ENCODE peak calls at places on chromosomes 13 and 19, in seven cellular contexts. Z is IMR-90, F is H9, I is mesendoderm, Q is H1, M is mesenchymal stem cell, V is trophoblast cell. G is an unnamed sample. For H3K4me1, the result is how much of the 10 kb centered on the place peaks cover.

GRCh38 chr13:114107686-114108081 is 24.7 kb downstream of the RASA3 start:
- DNase-seq in I (no peak), F (no peak), Z (peak), M (peak), Q (no peak), V (no peak), G (no peak)

GRCh38 chr19:33622505-33622808 is 704 bp downstream of the CHST8 start:
- DNase-seq in Z (no peak), F (no peak), I (peak), V (peak), Q (no peak), M (no peak), G (peak)

GRCh38 chr19:46454244-46454643 is 17.1 kb downstream of the PNMA8A start:
- DNase-seq in F (no peak), Z (no peak), M (no peak), Q (no peak), V (no peak), I (no peak), G (no peak)

GRCh38 chr13:50208826-50209335 is 193.6 kb downstream of the KCNRG start:
- DNase-seq in F (peak), I (peak), V (no peak), M (peak), Q (peak), Z (peak), G (no peak)

GRCh38 chr13:89852570-89852969 is 1494.9 kb upstream of the MIR17HG start:
- DNase-seq in F (no peak), V (no peak), Q (no peak), Z (no peak), M (no peak), I (no peak), G (no peak)

GRCh38 chr19:37943480-37943879 is 36.5 kb downstream of the SIPA1L3 start:
- DNase-seq in Z (no peak), M (no peak), Q (no peak), F (no peak), I (peak), V (no peak), G (no peak)

GRCh38 chr19:47274891-47275865 is 493 bp downstream of the INAFM1 start:
- DNase-seq in M (peak), I (no peak), F (no peak), V (no peak), Q (peak), Z (no peak), G (no peak)

GRCh38 chr19:55552620-55553019 is 7.3 kb upstream of the SBK3 start:
- DNase-seq in F (no peak), Q (no peak), M (peak), V (peak), Z (peak), I (no peak), G (no peak)

GRCh38 chr13:46667687-46668281 is 114.8 kb downstream of the LRCH1 start:
- DNase-seq in Q (no peak), V (no peak), F (no peak), M (peak), Z (no peak), I (no peak), G (no peak)

GRCh38 chr13:80374453-80374852 is 33.5 kb upstream of the SPRY2 start:
- DNase-seq in Z (no peak), M (no peak), I (no peak), F (no peak), Q (no peak), V (no peak), G (no peak)

GRCh38 chr13:100541882-100542545 is 46.6 kb downstream of the GGACT start:
- DNase-seq in Q (peak), F (no peak), I (no peak), M (no peak), Z (no peak), V (no peak), G (no peak)

GRCh38 chr13:21798181-21798580 is 127.3 kb downstream of the FGF9 start:
- DNase-seq in V (no peak), Z (no peak), F (no peak), I (no peak), M (no peak), Q (no peak), G (no peak)

GRCh38 chr13:50810998-50811397 is 32.5 kb downstream of the DLEU7 start:
- DNase-seq in F (no peak), Z (no peak), I (no peak), Q (no peak), M (no peak), V (no peak), G (no peak)

GRCh38 chr13:50941146-50941545 is 31.6 kb downstream of the RNASEH2B start:
- DNase-seq in I (no peak), Q (no peak), M (no peak), Z (no peak), V (no peak), F (no peak), G (no peak)

GRCh38 chr19:5478925-5479588 is 23.8 kb downstream of the ZNRF4 start:
- DNase-seq in I (no peak), F (no peak), Q (no peak), M (no peak), V (no peak), Z (no peak), G (no peak)

GRCh38 chr13:81171065-81171647 is 830.2 kb upstream of the SPRY2 start:
- DNase-seq in V (peak), Q (no peak), Z (no peak), M (peak), F (no peak), I (peak), G (peak)

GRCh38 chr19:5434970-5435641 is 20.1 kb upstream of the ZNRF4 start:
- DNase-seq in F (no peak), I (peak), Q (no peak), M (peak), Z (peak), V (no peak), G (no peak)

GRCh38 chr19:44232867-44233266 is 20.5 kb downstream of the ZNF227 start:
- DNase-seq in M (no peak), Q (no peak), V (no peak), I (no peak), Z (no peak), F (no peak), G (no peak)

GRCh38 chr13:74889321-74889720 is 592.6 kb downstream of the TBC1D4 start:
- DNase-seq in F (no peak), V (no peak), M (peak), Q (no peak), Z (no peak), I (no peak), G (no peak)

GRCh38 chr13:111216166-111216960 is 101.3 kb downstream of the ARHGEF7 start:
- DNase-seq in F (peak), V (peak), Z (peak), Q (peak), M (peak), I (peak), G (peak)

GRCh38 chr13:111211789-111212516 is 96.8 kb downstream of the ARHGEF7 start:
- DNase-seq in M (peak), Z (peak), Q (no peak), I (peak), V (peak), F (peak), G (no peak)

GRCh38 chr13:111212517-111212873 is 97.4 kb downstream of the ARHGEF7 start:
- DNase-seq in Z (no peak), Q (no peak), V (no peak), I (no peak), F (no peak), M (no peak), G (no peak)

GRCh38 chr13:111215081-111216047 is 100.3 kb downstream of the ARHGEF7 start:
- DNase-seq in Q (no peak), F (no peak), Z (no peak), V (no peak), M (no peak), I (peak), G (no peak)

GRCh38 chr13:111213964-111214726 is 99.0 kb downstream of the ARHGEF7 start:
- DNase-seq in I (no peak), M (no peak), Z (no peak), V (peak), Q (no peak), F (no peak), G (no peak)
- H3K4me1 ChIP-seq in I (under half), M (under half), Z (under half), V (under half), Q (under half), F (under half), G (under half)

GRCh38 chr19:1254081-1254527 is 5.7 kb downstream of the MIDN start:
- DNase-seq in V (no peak), I (no peak), Z (no peak), Q (no peak), F (no peak), M (no peak), G (no peak)
- H3K27ac ChIP-seq in V (peak), I (no peak), Z (peak), Q (no peak), F (no peak), M (peak), G (no peak)

GRCh38 chr13:36131931-36132297 is 732 bp upstream of the DCLK1 start:
- DNase-seq in Z (no peak), I (no peak), Q (no peak), M (no peak), F (no peak), V (peak), G (no peak)
- H4K8ac ChIP-seq in Z (no peak), I (no peak), Q (no peak), M (no peak), F (no peak), V (no peak), G (no peak)

DNA sequence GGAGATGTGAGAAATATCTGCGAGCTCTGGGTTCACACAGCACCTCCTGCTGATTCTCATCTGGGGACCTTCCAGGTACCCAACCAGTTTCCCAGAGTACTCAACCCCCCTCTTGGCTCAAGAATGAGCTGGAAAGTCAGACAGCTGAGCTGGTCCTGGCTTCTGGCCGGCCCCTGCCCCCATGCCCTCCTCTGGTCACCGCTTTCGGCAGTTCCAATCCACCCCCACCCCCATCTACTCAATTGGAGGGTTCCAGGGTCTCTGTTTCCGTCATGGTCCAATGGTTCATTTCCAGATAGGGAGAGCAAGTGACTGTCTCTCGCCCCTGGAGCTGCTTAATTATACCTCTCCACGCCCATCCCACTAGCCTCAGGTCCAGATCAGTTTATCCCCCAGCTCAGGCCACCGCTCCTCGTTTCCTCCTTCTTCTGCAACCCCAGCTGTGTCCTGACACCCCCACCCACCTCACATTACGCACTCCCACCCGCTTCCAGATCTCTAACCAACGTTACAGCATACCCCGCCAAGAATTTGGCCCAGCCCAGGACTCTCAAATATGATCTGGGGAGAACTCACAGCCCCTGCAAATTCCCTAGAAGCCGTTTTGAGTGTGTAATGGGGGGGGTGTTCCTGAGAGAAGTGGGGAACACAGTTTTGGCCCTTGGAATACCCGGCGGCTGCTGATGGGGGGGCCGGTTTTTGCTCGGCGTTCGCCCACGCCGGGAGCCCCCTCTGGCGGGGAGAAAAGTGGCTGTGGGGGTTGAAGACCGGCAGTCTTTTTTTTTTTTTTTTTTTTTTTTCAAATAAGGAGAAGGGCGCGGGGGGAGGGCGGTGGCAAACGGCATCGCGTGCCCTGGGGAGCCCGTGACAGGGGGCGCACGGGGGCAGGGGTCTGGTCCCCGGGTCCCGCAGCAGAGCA is 1.8 kb upstream of the PDE4A start:
- DNase-seq in Z (no peak), I (peak), M (no peak), Q (peak), V (no peak), F (peak), G (peak)
- H3K4me1 ChIP-seq in Z (under half), I (under half), M (under half), Q (under half), V (under half), F (under half), G (under half)

DNA sequence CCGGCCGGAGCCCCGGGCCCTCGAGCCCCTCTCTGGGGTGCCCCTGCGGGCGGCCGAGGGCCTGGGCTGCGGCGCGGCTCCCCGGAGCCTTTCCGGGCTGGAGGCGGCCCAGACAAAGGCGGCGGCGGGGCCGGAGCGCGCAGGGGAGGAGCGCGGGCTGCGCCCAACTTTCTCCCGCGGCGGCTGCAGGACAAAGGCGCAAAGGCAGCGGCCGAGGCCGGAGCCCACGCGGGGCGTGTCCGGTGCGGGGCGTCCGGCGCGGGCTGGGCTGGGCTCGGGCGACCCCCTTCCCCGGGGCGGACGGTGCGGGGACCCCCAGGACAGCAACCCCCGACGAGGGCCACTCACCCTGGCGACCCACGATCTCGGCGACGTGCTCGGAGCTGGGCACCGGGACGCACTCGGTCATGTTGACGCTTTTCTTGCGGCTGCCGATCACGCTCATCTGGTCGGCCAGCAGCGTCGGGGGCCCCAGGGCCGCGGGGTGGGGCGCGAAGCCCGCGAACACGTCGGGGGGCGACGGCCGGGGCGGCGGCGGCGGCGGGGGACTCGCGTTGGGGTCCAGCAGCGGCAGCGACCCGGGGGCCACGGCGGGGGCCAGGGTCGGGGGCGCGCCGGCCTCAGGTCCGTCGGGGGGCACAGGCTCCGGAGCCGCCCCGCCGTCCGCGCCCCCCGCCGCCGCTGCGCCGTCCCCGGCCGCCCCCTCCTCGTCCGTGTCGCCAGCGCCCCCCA is 843 bp downstream of the MEX3D start:
- DNase-seq in F (no peak), I (no peak), M (peak), V (peak), Q (no peak), Z (no peak), G (no peak)
- H3K27ac ChIP-seq in F (no peak), I (peak), M (peak), V (peak), Q (peak), Z (peak), G (peak)

DNA sequence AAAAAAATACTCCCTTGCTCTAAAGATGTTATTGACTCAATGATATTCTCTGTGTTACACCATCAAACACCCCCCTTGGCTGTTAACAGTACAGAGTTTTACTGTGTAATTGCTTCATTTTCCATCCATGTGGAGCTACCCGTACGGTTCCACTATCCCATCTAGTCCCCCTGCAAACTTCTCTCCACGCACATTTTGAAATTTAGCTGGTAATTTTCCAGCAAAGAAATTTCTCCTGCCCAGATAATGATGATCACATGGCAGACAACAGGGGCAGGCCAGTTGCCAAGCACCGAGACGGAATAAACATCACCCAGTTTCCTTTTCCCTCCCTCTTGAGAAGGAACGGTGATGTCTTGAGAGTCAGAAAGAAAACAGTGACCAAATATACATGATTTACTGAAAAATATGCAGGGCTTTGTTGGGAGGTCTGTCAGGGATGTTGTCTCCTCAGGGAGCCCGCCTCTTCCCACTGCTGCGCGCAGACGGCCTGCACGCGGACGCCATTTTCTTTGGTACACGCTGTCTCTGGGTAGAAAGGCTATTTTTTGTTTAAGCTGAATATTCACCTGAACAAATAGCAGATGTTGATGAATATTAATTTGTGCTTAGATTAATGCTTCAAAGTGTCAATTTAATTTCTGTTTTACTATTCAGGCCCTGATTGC is 109.9 kb downstream of the OLFM4 start:
- DNase-seq in I (peak), F (no peak), Z (peak), M (peak), V (no peak), Q (no peak), G (no peak)
- H4K8ac ChIP-seq in I (no peak), F (no peak), Z (peak), M (no peak), V (no peak), Q (no peak), G (no peak)

GRCh38 chr19:18292460-18292809 is 11.0 kb upstream of the JUND start:
- DNase-seq in F (peak), Z (no peak), Q (peak), V (peak), I (peak), M (no peak), G (no peak)
- H3K4me1 ChIP-seq in F (under half), Z (under half), Q (under half), V (under half), I (under half), M (under half), G (under half)

GRCh38 chr13:110227864-110228643 is 78.9 kb downstream of the COL4A1 start:
- DNase-seq in Z (no peak), M (no peak), Q (no peak), I (no peak), V (no peak), F (no peak), G (no peak)

GRCh38 chr13:110228936-110229904 is 77.7 kb downstream of the COL4A1 start:
- DNase-seq in F (no peak), I (no peak), M (peak), Q (no peak), Z (no peak), V (peak), G (no peak)

GRCh38 chr13:110225609-110226008 is 81.3 kb downstream of the COL4A1 start:
- DNase-seq in V (peak), I (no peak), Q (no peak), F (no peak), M (no peak), Z (no peak), G (no peak)

GRCh38 chr13:110226051-110226562 is 80.8 kb downstream of the COL4A1 start:
- DNase-seq in Z (peak), F (no peak), V (peak), Q (no peak), I (peak), M (peak), G (no peak)

GRCh38 chr13:110227416-110227815 is 79.5 kb downstream of the COL4A1 start:
- DNase-seq in I (no peak), F (no peak), Q (no peak), M (no peak), Z (no peak), V (no peak), G (no peak)
- H3K27ac ChIP-seq in I (no peak), F (no peak), Q (no peak), M (no peak), Z (peak), V (no peak), G (no peak)

GRCh38 chr13:93420887-93421286 is 194.3 kb downstream of the GPC6 start:
- DNase-seq in V (no peak), F (no peak), M (no peak), Z (no peak), I (no peak), Q (no peak), G (no peak)
- H4K8ac ChIP-seq in V (no peak), F (no peak), M (no peak), Z (no peak), I (no peak), Q (no peak), G (no peak)